ENCODE peak calls at places on chromosomes 5 and 9, in eight cellular contexts. V is GM23338; K is activated CD4-positive, alpha-beta T cell treated with anti-CD3 and anti-CD28 coated beads, Interleukin-2, amount 50 U/mL, for 1 hour; E is lower leg skin; G is Panc1; L is amniotic stem cell; T is anterior cingulate cortex; N is cardiac fibroblast. X is an unnamed sample.
A peak's percentile ranks its signal among the peaks of the same experiment; 100 is the strongest.

GRCh38 chr9:36748322-36748899 is 175.7 kb downstream of the MELK start:
- DNase-seq in N (peak; percentile 65), L (no peak), V (peak; percentile 76), G (no peak), T (no peak), E (no peak), K (peak; percentile 17), X (no peak)

GRCh38 chr5:92923885-92924284 is 657.1 kb downstream of the NR2F1-AS1 start:
- DNase-seq in T (no peak), G (no peak), L (no peak), N (no peak), E (no peak), V (peak; percentile 32), K (no peak), X (no peak)

GRCh38 chr9:114005371-114006154 is 72.5 kb downstream of the AMBP start:
- DNase-seq in L (no peak), G (no peak), N (no peak), K (no peak), E (peak; percentile 5), T (no peak), V (no peak), X (peak; percentile 55)

GRCh38 chr9:133979124-133979920 is 12.8 kb downstream of the VAV2 start:
- DNase-seq in T (no peak), N (peak; percentile 48), V (peak; percentile 5), E (no peak), K (no peak), G (no peak), L (no peak), X (peak; percentile 41)

GRCh38 chr5:11013793-11014192 is 252.8 kb upstream of the DAP start:
- DNase-seq in T (no peak), E (no peak), L (no peak), V (no peak), G (no peak), K (no peak), N (no peak), X (no peak)

GRCh38 chr5:107486489-107486888 is 184.2 kb downstream of the EFNA5 start:
- DNase-seq in L (no peak), G (no peak), E (no peak), K (no peak), V (no peak), T (no peak), N (peak; percentile 40), X (no peak)

GRCh38 chr5:181223729-181224389 is 778 bp downstream of the TRIM41 start:
- DNase-seq in G (no peak), T (no peak), L (no peak), N (peak; percentile 57), K (no peak), E (no peak), V (peak; percentile 94), X (peak; percentile 59)

GRCh38 chr9:105385372-105385985 is 62.4 kb upstream of the FSD1L start:
- DNase-seq in E (peak; percentile 29), V (peak; percentile 27), L (no peak), N (peak; percentile 45), T (no peak), K (peak; percentile 3), G (peak; percentile 12), X (peak; percentile 24)

GRCh38 chr9:109766351-109766750 is 13.6 kb upstream of the PALM2AKAP2 start:
- DNase-seq in K (no peak), G (no peak), N (peak; percentile 71), E (no peak), T (no peak), L (peak; percentile 92), V (no peak), X (no peak)

GRCh38 chr5:124949862-124950261 is 203.4 kb upstream of the ZNF608 start:
- DNase-seq in L (no peak), V (no peak), E (no peak), G (no peak), N (peak; percentile 21), T (no peak), K (no peak), X (peak; percentile 72)